ENCODE peak calls at places on chromosome 7, in five cellular contexts. C is A673, O is fibroblast of lung, J is DND-41, H is HCT116. S is an unnamed sample. For H3K4me1 and H3K9me3, the result is how much of the 10 kb centered on the place peaks cover.

GRCh38 chr7:79452495-79453265 is 787 bp downstream of the MAGI2 start:
- DNase-seq in J (no peak), C (no peak), O (peak), H (no peak), S (no peak)

GRCh38 chr7:15839415-15840100 is 153.1 kb upstream of the MEOX2 start:
- DNase-seq in J (no peak), H (no peak), C (peak), O (peak), S (no peak)

GRCh38 chr7:86248977-86249376 is 394.7 kb upstream of the GRM3 start:
- DNase-seq in J (no peak), O (no peak), C (no peak), H (no peak), S (no peak)

GRCh38 chr7:27520828-27521790 is 141.6 kb downstream of the HIBADH start:
- DNase-seq in O (peak), J (no peak), C (no peak), H (no peak), S (no peak)

GRCh38 chr7:24972991-24973390 is 7.0 kb downstream of the OSBPL3 start:
- DNase-seq in J (no peak), C (no peak), H (no peak), O (peak), S (no peak)

GRCh38 chr7:70585071-70585470 is 546.9 kb upstream of the GALNT17 start:
- DNase-seq in H (no peak), C (no peak), O (no peak), J (no peak), S (no peak)

GRCh38 chr7:139915864-139916716 is 87.0 kb downstream of the TBXAS1 start:
- DNase-seq in C (peak), J (peak), O (peak), H (peak), S (peak)

GRCh38 chr7:123944395-123944794 is 19.4 kb downstream of the SPAM1 start:
- DNase-seq in C (peak), J (no peak), H (no peak), O (no peak), S (no peak)

GRCh38 chr7:102234131-102234530 is 52.5 kb upstream of the SH2B2 start:
- DNase-seq in O (no peak), J (no peak), H (no peak), C (no peak), S (no peak)

GRCh38 chr7:149125189-149125863 is 798 bp downstream of the ZNF425 start:
- DNase-seq in O (peak), C (no peak), H (no peak), J (peak), S (no peak)

GRCh38 chr7:147412782-147413186 is 1177.8 kb upstream of the C7orf33 start:
- DNase-seq in H (no peak), O (peak), C (no peak), J (no peak), S (no peak)

GRCh38 chr7:130276796-130277762 is 10.4 kb downstream of the CPA2 start:
- DNase-seq in O (peak), J (no peak), C (peak), H (no peak), S (no peak)

GRCh38 chr7:75737856-75738603 is 711 bp downstream of the HIP1 start:
- DNase-seq in H (no peak), J (no peak), O (no peak), C (no peak), S (no peak)

GRCh38 chr7:97026705-97027426 is 2.2 kb upstream of the DLX5 start:
- DNase-seq in H (no peak), J (no peak), O (no peak), C (no peak), S (no peak)

GRCh38 chr7:71414490-71414889 is 282.5 kb downstream of the GALNT17 start:
- DNase-seq in J (peak), H (no peak), O (no peak), C (no peak), S (no peak)

GRCh38 chr7:45069444-45070253 is 19.1 kb downstream of the NACAD start:
- DNase-seq in H (no peak), O (no peak), C (no peak), J (no peak), S (no peak)

GRCh38 chr7:120523985-120524384 is 251.0 kb downstream of the KCND2 start:
- DNase-seq in J (no peak), O (no peak), C (no peak), H (no peak), S (no peak)

GRCh38 chr7:7504910-7505704 is 30.6 kb downstream of the COL28A1 start:
- DNase-seq in O (no peak), J (no peak), H (no peak), C (peak), S (no peak)

GRCh38 chr7:105885386-105886111 is 9.2 kb upstream of the ATXN7L1 start:
- DNase-seq in H (no peak), J (peak), O (peak), C (peak), S (no peak)

GRCh38 chr7:100034871-100035510 is 14.6 kb upstream of the ZSCAN21 start:
- DNase-seq in J (no peak), O (peak), H (no peak), C (no peak), S (no peak)

GRCh38 chr7:82375068-82375467 is 68.5 kb downstream of the CACNA2D1 start:
- DNase-seq in O (no peak), C (no peak), J (no peak), H (no peak), S (no peak)

GRCh38 chr7:130419652-130420051 is 21.2 kb downstream of the CEP41 start:
- DNase-seq in O (no peak), C (no peak), J (no peak), H (no peak), S (no peak)

GRCh38 chr7:121953601-121954000 is 80.6 kb downstream of the PTPRZ1 start:
- DNase-seq in H (no peak), J (no peak), O (no peak), C (no peak), S (no peak)

GRCh38 chr7:137981668-137982067 is 20.2 kb downstream of the CREB3L2 start:
- DNase-seq in C (no peak), H (no peak), J (no peak), O (no peak), S (no peak)
- H3K4me1 ChIP-seq in C (under half), H (under half), J (under half), O (half or more), S (under half)

GRCh38 chr7:434891-435486 is 84.7 kb downstream of the PDGFA start:
- DNase-seq in O (no peak), H (no peak), C (no peak), J (no peak), S (no peak)

GRCh38 chr7:436367-437128 is 83.1 kb downstream of the PDGFA start:
- DNase-seq in J (no peak), O (no peak), H (no peak), C (no peak), S (no peak)

GRCh38 chr7:437293-438280 is 82.1 kb downstream of the PDGFA start:
- DNase-seq in J (no peak), O (no peak), C (no peak), H (no peak), S (no peak)

GRCh38 chr7:433558-433957 is 86.1 kb downstream of the PDGFA start:
- DNase-seq in J (no peak), H (no peak), O (no peak), C (no peak), S (no peak)

DNA sequence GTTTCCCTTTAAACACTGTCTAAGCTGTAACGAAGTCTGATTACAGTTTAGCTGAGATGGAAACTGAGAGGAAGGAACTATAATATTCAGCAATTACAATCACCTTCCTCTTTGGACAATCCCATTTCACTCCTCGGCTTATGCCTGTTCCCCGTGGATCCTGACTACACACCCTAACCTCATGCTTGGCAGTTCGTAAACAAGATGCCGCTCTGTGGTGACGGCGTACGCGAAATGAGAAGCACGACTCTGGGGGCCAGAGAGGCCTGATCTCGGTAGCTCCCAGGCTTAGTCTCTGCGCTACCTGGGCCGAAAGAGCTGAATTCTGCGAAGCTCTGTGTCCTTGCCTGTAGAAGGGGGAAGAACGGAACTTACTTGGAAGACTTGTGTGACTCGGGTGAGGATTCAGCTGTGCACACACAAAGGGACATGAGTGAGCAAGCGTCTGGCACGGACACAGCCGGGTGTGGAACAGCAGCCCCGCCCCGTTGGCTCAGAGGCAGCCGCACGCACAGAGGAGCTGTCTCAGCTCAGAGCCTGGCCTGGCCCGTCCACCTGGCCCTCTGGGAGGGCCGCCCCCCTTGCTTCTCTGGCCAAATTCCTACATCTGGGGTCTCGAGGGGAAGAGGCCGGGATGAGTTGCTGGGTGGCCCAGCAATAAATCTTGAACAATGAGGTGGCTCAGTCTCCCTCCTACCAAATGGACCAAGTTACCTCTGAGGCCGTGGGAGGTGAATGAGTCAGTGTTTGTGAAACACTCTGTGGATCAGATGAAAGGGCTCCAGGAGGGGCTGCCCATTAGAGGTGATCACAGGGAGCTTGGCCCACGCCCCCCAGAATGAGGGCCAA is 83.9 kb downstream of the PDGFA start:
- DNase-seq in H (no peak), J (no peak), C (no peak), O (no peak), S (no peak)
- H3K27ac ChIP-seq in H (no peak), J (no peak), C (no peak), O (no peak), S (no peak)

GRCh38 chr7:158476303-158476932 is 111.2 kb downstream of the PTPRN2 start:
- DNase-seq in C (no peak), O (no peak), J (no peak), H (no peak), S (no peak)
- H3K9me3 ChIP-seq in C (under half), O (under half), J (under half), H (under half), S (under half)

GRCh38 chr7:67683628-67684027 is 687.0 kb downstream of the TYW1 start:
- DNase-seq in H (no peak), C (peak), O (no peak), J (no peak), S (no peak)
- H3K4me1 ChIP-seq in H (under half), C (under half), O (under half), J (under half), S (under half)

GRCh38 chr7:93043393-93043985 is 74.3 kb downstream of the SAMD9 start:
- DNase-seq in C (peak), J (no peak), O (peak), H (peak), S (no peak)
- H3K27ac ChIP-seq in C (no peak), J (no peak), O (peak), H (no peak), S (no peak)

DNA sequence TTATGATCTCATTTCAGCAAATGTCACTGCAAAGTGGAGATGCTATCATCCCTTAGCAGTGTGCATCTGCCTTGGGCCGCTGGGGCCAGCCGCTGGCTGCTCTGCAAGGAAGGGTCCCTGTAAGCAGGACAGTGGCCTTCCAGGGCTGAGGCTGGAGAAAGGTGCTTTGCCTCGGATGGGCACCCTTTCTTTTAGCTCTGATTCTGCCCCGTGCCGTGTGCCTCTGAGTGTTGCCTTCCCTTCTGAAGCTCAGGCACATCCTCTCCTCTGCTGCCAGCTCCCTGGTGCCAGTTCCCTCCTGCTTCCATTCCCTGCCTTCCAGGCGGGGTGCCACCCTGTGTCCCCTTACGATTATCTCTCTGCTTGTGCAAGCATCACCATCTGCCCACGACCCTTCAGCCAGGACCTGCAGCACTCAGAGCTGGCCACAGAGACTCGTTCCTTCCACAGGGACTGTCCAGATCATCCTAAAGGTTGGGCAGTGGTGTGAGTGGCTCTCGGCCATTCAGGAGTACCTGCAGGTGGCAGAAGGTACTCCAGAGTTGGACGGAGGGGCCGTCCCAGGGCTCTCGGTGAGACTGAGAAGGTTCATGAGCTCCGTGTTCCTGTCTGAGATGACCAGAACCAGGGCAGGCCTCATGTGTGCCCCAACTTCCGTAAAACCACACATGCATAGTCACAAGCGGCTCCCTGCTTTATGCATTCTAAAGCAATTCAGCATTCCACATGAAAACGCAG is 371.3 kb downstream of the DNAJB6 start:
- DNase-seq in J (no peak), H (no peak), O (no peak), C (no peak), S (no peak)
- H3K9me3 ChIP-seq in J (under half), H (under half), O (under half), C (under half), S (under half)

DNA sequence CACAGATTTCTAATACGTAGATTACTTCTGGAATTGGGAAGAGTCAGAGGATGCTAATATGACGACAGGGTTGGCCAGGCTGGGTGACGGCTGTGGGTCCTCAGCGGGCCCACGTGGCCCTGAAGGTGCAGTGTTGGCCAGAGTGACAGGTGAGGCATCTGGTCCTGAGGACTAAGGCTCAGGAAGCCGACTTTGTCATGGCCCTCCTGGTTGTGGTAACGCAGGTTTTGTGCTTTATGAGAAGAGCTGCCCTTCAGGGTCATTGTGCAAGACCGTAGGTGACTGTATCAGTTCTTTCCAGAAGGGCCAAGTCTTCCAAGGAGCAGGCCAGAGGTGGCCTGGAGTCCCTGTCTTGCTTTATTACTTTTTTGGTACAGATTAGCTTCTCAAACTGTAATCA is 2.5 kb downstream of the EIF3B start:
- DNase-seq in O (no peak), H (no peak), C (no peak), J (no peak), S (no peak)
- H3K4me1 ChIP-seq in O (under half), H (under half), C (under half), J (under half), S (half or more)